ENCODE peak calls at places on chromosome 1, in five cellular contexts. F is CD8-positive, alpha-beta memory T cell; D is foreskin fibroblast; J is CD4-positive, CD25-positive, alpha-beta regulatory T cell; A is astrocyte. X is an unnamed sample.

GRCh38 chr1:7302873-7303272 is 468.2 kb upstream of the VAMP3 start:
- DNase-seq in F (no peak), D (peak; percentile 47), J (no peak), A (no peak), X (no peak)

GRCh38 chr1:225735252-225736149 is 42.1 kb upstream of the SRP9 start:
- DNase-seq in F (no peak), D (peak; percentile 96), J (no peak), A (peak; percentile 98), X (no peak)

GRCh38 chr1:178275553-178275952 is 181.6 kb downstream of the RASAL2 start:
- DNase-seq in F (no peak), D (peak; percentile 33), J (no peak), A (no peak), X (no peak)

GRCh38 chr1:235932090-235932510 is 65.4 kb upstream of the LYST start:
- DNase-seq in F (no peak), D (no peak), J (no peak), A (no peak), X (no peak)

GRCh38 chr1:227010645-227011044 is 70.6 kb downstream of the COQ8A start:
- DNase-seq in F (no peak), D (no peak), J (no peak), A (no peak), X (no peak)

GRCh38 chr1:94038511-94038910 is 82.4 kb downstream of the ABCA4 start:
- DNase-seq in F (no peak), D (peak; percentile 23), J (no peak), A (peak; percentile 24), X (no peak)

GRCh38 chr1:2778220-2778592 is 23.3 kb downstream of the TTC34 start:
- DNase-seq in F (no peak), D (no peak), J (no peak), A (no peak), X (no peak)

GRCh38 chr1:17923684-17924083 is 168.6 kb downstream of the ACTL8 start:
- DNase-seq in F (no peak), D (no peak), J (no peak), A (no peak), X (no peak)

GRCh38 chr1:182888736-182889531 is 49.8 kb downstream of the DHX9 start:
- DNase-seq in F (no peak), D (peak; percentile 66), J (no peak), A (peak; percentile 48), X (no peak)

GRCh38 chr1:85624361-85624760 is 43.8 kb downstream of the CCN1 start:
- DNase-seq in F (no peak), D (no peak), J (no peak), A (peak; percentile 52), X (no peak)

GRCh38 chr1:85628791-85629531 is 48.4 kb downstream of the CCN1 start:
- DNase-seq in F (no peak), D (peak; percentile 94), J (no peak), A (peak; percentile 89), X (no peak)

GRCh38 chr1:85626818-85627217 is 46.3 kb downstream of the CCN1 start:
- DNase-seq in F (no peak), D (no peak), J (no peak), A (no peak), X (no peak)

GRCh38 chr1:85629532-85629920 is 49.0 kb downstream of the CCN1 start:
- DNase-seq in F (no peak), D (peak; percentile 27), J (no peak), A (peak; percentile 31), X (no peak)
- H3K4me3 ChIP-seq in F (no peak overlapping the region), D (no peak overlapping the region), J (no peak overlapping the region), A (peak overlapping the region; percentile 13), X (no peak overlapping the region)

DNA sequence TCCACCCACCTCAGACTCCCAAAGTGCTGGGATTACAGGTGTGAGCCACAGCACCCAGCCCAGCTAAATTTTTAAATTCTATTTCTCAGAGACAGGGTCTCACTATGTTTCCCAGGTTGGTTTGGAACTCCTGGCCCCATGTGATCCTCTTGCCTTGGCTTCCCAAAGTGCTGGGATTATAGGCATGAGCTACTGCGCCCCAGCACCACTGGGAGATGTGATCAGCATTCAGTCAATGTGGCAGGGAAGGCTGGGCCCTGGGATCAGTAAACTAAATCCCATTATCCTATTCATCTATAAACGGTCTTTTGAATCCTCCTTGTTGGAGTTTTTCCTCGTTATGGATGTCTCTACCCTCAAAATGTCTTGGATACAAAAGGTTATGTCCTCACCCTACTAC is 113.5 kb downstream of the PGBD5 start:
- DNase-seq in F (no peak), D (no peak), J (no peak), A (no peak), X (no peak)
- H3K4me3 ChIP-seq in F (no peak overlapping the region), D (no peak overlapping the region), J (no peak overlapping the region), A (no peak overlapping the region), X (no peak overlapping the region)

GRCh38 chr1:25031966-25032667 is 102.0 kb upstream of the RUNX3 start:
- DNase-seq in F (peak; percentile 66), D (no peak), J (peak; percentile 85), A (peak; percentile 71), X (peak; percentile 82)
- H3K4me3 ChIP-seq in F (no peak overlapping the region), D (no peak overlapping the region), J (peak overlapping the region; percentile 43), A (no peak overlapping the region), X (peak overlapping the region; percentile 0)

GRCh38 chr1:159879136-159879535 is 16.7 kb upstream of the VSIG8 start:
- DNase-seq in F (no peak), D (no peak), J (no peak), A (peak; percentile 26), X (no peak)

GRCh38 chr1:159881930-159882839 is 17.8 kb downstream of the CFAP45 start:
- DNase-seq in F (no peak), D (peak; percentile 97), J (no peak), A (peak; percentile 99), X (peak; percentile 18)

GRCh38 chr1:159877695-159878444 is 15.4 kb upstream of the VSIG8 start:
- DNase-seq in F (no peak), D (no peak), J (no peak), A (no peak), X (no peak)

GRCh38 chr1:159880435-159880834 is 18.0 kb upstream of the VSIG8 start:
- DNase-seq in F (no peak), D (no peak), J (no peak), A (no peak), X (no peak)

GRCh38 chr1:159879977-159880376 is 17.5 kb upstream of the VSIG8 start:
- DNase-seq in F (no peak), D (peak; percentile 82), J (no peak), A (peak; percentile 69), X (no peak)
- H3K4me3 ChIP-seq in F (no peak overlapping the region), D (no peak overlapping the region), J (no peak overlapping the region), A (no peak overlapping the region), X (no peak overlapping the region)